ENCODE peak calls at places on chromosomes 2 and 18, in nine cellular contexts. W, J, U, V, M, S, I, O and B are unnamed samples.

GRCh38 chr2:221360742-221361141 is 211.4 kb downstream of the EPHA4 start:
- DNase-seq in W (no peak), J (no peak), U (no peak), V (no peak), M (no peak), S (no peak), I (no peak), O (no peak), B (no peak)

GRCh38 chr2:217650716-217651360 is 352.0 kb downstream of the TNS1 start:
- DNase-seq in W (peak; percentile 58), J (no peak), U (no peak), V (no peak), M (no peak), S (no peak), I (no peak), O (peak; percentile 85), B (no peak)

GRCh38 chr2:217886720-217887309 is 116.0 kb downstream of the TNS1 start:
- DNase-seq in W (peak; percentile 31), J (no peak), U (no peak), V (peak; percentile 74), M (peak; percentile 41), S (peak; percentile 89), I (peak; percentile 85), O (peak; percentile 82), B (no peak)

GRCh38 chr2:177429688-177430325 is 37.2 kb downstream of the AGPS start:
- DNase-seq in W (peak; percentile 93), J (no peak), U (no peak), V (no peak), M (no peak), S (no peak), I (no peak), O (no peak), B (peak; percentile 63)

GRCh38 chr2:109009920-109010610 is 21.0 kb upstream of the EDAR start:
- DNase-seq in W (peak; percentile 46), J (no peak), U (no peak), V (no peak), M (no peak), S (no peak), I (no peak), O (no peak), B (no peak)

GRCh38 chr2:219643084-219643473 is 15.6 kb downstream of the SLC4A3 start:
- DNase-seq in W (no peak), J (no peak), U (no peak), V (no peak), M (no peak), S (no peak), I (no peak), O (no peak), B (no peak)

GRCh38 chr2:208112969-208113368 is 11.4 kb downstream of the CRYGD start:
- DNase-seq in W (no peak), J (no peak), U (no peak), V (no peak), M (no peak), S (no peak), I (no peak), O (peak; percentile 74), B (no peak)

GRCh38 chr2:217184242-217184641 is 324.4 kb upstream of the TNP1 start:
- DNase-seq in W (no peak), J (no peak), U (no peak), V (no peak), M (no peak), S (no peak), I (no peak), O (no peak), B (no peak)

GRCh38 chr18:34659579-34660517 is 50.2 kb upstream of the DTNA start:
- DNase-seq in W (peak; percentile 98), J (peak; percentile 85), U (peak; percentile 83), V (no peak), M (peak; percentile 30), S (peak; percentile 87), I (peak; percentile 89), O (peak; percentile 23), B (peak; percentile 83)

GRCh38 chr2:135944625-135945024 is 40.8 kb downstream of the DARS1 start:
- DNase-seq in W (no peak), J (no peak), U (no peak), V (no peak), M (no peak), S (no peak), I (no peak), O (no peak), B (no peak)

GRCh38 chr2:105144941-105145300 is 96.6 kb upstream of the GPR45 start:
- DNase-seq in W (no peak), J (no peak), U (no peak), V (no peak), M (no peak), S (no peak), I (no peak), O (no peak), B (no peak)

GRCh38 chr2:105143094-105143466 is 98.5 kb upstream of the GPR45 start:
- DNase-seq in W (no peak), J (no peak), U (no peak), V (no peak), M (no peak), S (no peak), I (no peak), O (no peak), B (no peak)

GRCh38 chr2:105143467-105144127 is 97.9 kb upstream of the GPR45 start:
- DNase-seq in W (no peak), J (peak; percentile 40), U (no peak), V (no peak), M (no peak), S (peak; percentile 53), I (peak; percentile 42), O (no peak), B (no peak)

GRCh38 chr2:105142239-105142638 is 99.3 kb upstream of the GPR45 start:
- DNase-seq in W (no peak), J (no peak), U (no peak), V (no peak), M (no peak), S (no peak), I (peak; percentile 44), O (no peak), B (no peak)

DNA sequence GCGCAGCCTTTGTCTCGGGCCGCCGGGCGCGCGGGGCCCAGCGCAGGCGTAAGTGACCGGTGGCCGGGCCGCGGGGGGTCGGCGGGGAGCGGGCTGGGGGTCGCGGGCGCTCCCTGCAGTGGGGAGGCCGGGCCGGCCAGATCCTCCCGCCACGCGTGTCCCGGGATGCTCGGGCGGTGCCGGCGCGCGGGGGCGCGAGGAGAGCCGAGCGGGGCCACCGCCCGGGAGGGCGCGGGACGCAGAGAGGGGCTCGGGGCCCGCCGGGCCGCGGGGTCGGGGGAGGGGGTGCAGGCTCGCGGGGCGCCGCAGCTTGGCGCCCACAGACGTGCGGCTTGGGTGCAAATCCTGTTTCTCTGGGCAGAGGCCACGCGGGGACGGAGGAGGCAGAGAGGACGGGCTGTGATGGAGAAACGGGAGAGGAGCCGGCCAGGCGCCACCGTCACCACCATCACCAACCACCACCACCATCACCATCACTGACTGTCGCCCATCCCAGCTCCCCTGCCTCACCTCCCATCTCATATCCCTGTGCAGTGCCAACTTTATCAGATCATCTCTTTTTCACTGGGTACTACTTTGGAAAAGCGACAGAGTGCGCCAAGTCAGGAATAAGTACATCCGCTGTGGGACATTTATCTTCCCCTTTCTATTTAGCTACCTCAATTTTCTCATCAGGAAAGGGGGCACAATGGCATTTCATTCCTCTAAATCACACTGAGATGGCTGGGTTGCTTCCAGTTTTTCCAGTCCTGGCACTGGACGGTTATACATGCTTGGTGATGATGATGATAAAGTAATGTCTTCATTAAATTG is 97.2 kb upstream of the GPR45 start:
- DNase-seq in W (no peak), J (no peak), U (no peak), V (no peak), M (no peak), S (no peak), I (no peak), O (no peak), B (no peak)
- H3K27me3 ChIP-seq in W (peaks cover 27% of the 10 kb centered on the region), J (peaks cover 6% of the 10 kb centered on the region), U (no peaks in the 10 kb centered on the region), V (peaks cover 4% of the 10 kb centered on the region), M (no peaks in the 10 kb centered on the region), S (peaks cover 61% of the 10 kb centered on the region), I (peaks cover 8% of the 10 kb centered on the region), O (peaks cover 3% of the 10 kb centered on the region), B (peaks cover 23% of the 10 kb centered on the region)

GRCh38 chr2:111095426-111095825 is 25.3 kb upstream of the BCL2L11 start:
- DNase-seq in W (no peak), J (no peak), U (no peak), V (no peak), M (no peak), S (peak; percentile 62), I (no peak), O (no peak), B (no peak)
- H3K27me3 ChIP-seq in W (peaks cover 12% of the 10 kb centered on the region), J (no peaks in the 10 kb centered on the region), U (no peaks in the 10 kb centered on the region), V (no peaks in the 10 kb centered on the region), M (no peaks in the 10 kb centered on the region), S (no peaks in the 10 kb centered on the region), I (peaks cover 2% of the 10 kb centered on the region), O (no peaks in the 10 kb centered on the region), B (peaks cover 28% of the 10 kb centered on the region)

DNA sequence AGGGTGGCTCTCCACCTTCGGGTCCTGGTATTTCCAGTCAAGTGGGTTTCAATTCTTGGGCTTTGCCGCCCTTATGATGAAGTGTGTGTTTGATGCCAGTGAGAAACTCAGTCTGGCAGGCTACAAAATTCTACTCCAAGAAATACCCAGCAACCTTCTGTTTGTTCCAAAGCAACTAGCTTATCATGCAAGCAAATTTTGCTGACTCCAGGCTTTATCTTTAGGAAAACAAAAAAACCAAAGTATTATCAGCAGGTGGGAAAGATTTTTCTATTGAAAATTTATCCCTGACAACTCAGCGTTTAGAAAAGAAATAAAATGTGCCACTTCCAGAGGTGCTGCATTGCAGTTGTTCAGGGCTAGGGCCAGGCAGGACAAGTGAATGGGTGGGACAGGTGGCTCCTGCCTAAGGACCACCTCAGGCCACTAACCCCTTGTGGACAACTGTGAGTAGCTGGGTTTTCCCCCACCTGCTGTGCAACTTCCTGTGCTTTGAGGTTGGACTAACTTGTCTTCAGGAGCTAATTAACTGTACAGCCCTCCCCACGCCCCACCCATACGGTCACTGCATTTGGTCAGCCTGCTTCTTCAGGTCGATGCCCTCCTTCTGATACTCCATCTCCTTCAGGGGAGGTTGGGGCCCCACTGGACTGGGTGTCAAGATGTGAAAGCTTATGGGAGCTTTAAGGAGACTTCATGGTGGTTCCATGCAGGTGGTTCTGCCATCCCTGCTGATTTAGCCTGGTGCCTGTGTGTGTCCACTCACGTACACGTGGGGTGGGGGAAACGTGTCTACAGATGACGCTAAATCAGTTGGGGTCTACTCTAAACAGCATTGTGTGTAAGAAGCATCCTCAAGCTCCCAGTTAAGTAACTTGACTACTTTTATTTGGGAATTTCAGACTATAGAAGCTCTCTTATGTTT is 46.8 kb downstream of the BCL2L11 start:
- DNase-seq in W (no peak), J (no peak), U (no peak), V (no peak), M (no peak), S (no peak), I (no peak), O (no peak), B (no peak)
- H3K27me3 ChIP-seq in W (no peaks in the 10 kb centered on the region), J (no peaks in the 10 kb centered on the region), U (no peaks in the 10 kb centered on the region), V (no peaks in the 10 kb centered on the region), M (no peaks in the 10 kb centered on the region), S (no peaks in the 10 kb centered on the region), I (no peaks in the 10 kb centered on the region), O (no peaks in the 10 kb centered on the region), B (peaks cover 1% of the 10 kb centered on the region)

DNA sequence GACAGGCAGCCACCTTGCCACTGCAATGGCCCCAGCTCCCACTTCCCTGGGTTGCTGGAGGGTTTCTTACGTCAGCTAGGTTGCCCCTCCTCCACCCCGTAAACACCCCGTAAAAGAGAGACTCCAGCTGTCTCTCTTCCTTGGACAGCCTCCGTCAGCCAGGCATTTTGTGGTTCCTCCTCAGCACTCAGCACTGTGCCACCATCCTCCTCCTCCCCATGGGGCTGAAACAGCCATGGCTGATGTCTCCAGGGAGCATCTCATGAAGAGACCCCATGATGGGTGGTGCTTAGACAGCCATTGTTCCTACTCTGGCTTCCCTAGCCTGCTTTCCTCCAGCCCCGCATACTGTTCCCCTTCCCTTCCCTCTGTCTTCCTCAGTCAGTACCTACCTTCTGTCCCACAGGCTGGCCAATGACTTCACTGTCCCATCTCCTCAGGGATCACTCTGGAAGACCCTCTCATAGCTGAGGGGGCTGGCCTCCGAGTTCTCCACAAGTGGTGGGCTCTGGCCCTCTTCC is 143.3 kb upstream of the SIX3 start:
- DNase-seq in W (no peak), J (no peak), U (no peak), V (no peak), M (no peak), S (no peak), I (no peak), O (no peak), B (no peak)
- H3K27me3 ChIP-seq in W (peaks cover 52% of the 10 kb centered on the region), J (peaks cover 4% of the 10 kb centered on the region), U (peaks cover 13% of the 10 kb centered on the region), V (peaks cover 20% of the 10 kb centered on the region), M (no peaks in the 10 kb centered on the region), S (peaks cover 58% of the 10 kb centered on the region), I (peaks cover 2% of the 10 kb centered on the region), O (no peaks in the 10 kb centered on the region), B (peaks cover 26% of the 10 kb centered on the region)